ENCODE peak calls at places on chromosomes 12 and 14, in eight cellular contexts. I is NCI-H1092; K is occipital lobe; H is PC-3; V is RWPE1; P is activated CD8-positive, alpha-beta memory T cell treated with anti-CD3 and anti-CD28 coated beads, Interleukin-2, amount 50 U/mL, for 4 hours; Y is hepatic stellate cell; F is fibroblast of the aortic adventitia. S is an unnamed sample.

GRCh38 chr12:9086087-9086486 is 29.6 kb downstream of the A2M start:
- DNase-seq in H (no peak), F (no peak), K (no peak), V (no peak), P (no peak), Y (no peak), I (no peak), S (no peak)

GRCh38 chr14:102986810-102987579 is 64.5 kb downstream of the AMN start:
- DNase-seq in H (peak), Y (no peak), V (peak), K (peak), F (peak), P (no peak), I (no peak), S (no peak)

GRCh38 chr12:83958997-83959396 is 953.6 kb downstream of the SLC6A15 start:
- DNase-seq in P (no peak), K (no peak), I (no peak), Y (no peak), H (peak), F (no peak), V (no peak), S (no peak)

GRCh38 chr12:96056646-96057455 is 21.5 kb upstream of the LTA4H start:
- DNase-seq in I (no peak), H (no peak), F (no peak), K (no peak), V (no peak), P (no peak), Y (no peak), S (no peak)

GRCh38 chr14:51691176-51691575 is 39.5 kb downstream of the FRMD6 start:
- DNase-seq in V (peak), H (peak), Y (no peak), K (no peak), F (peak), I (no peak), P (no peak), S (peak)

GRCh38 chr12:76558684-76559276 is 791 bp downstream of the OSBPL8 start:
- DNase-seq in I (peak), K (peak), V (peak), F (peak), H (peak), P (peak), Y (peak), S (peak)

GRCh38 chr14:24064856-24065255 is 6.5 kb upstream of the CPNE6 start:
- DNase-seq in K (no peak), F (no peak), P (no peak), I (no peak), V (no peak), Y (no peak), H (no peak), S (no peak)

GRCh38 chr14:103141117-103141796 is 18.0 kb downstream of the TNFAIP2 start:
- DNase-seq in Y (peak), I (peak), P (no peak), V (peak), K (no peak), F (peak), H (peak), S (peak)

GRCh38 chr14:89955418-89956293 is at the start of gene TDP1:
- DNase-seq in K (peak), P (peak), V (peak), F (peak), Y (peak), I (peak), H (peak), S (peak)

GRCh38 chr12:131387281-131388163 is 323.4 kb upstream of the SFSWAP start:
- DNase-seq in P (no peak), H (no peak), Y (no peak), F (no peak), I (no peak), K (no peak), V (no peak), S (no peak)

GRCh38 chr14:92982941-92983340 is 60.0 kb downstream of the CHGA start:
- DNase-seq in P (no peak), F (no peak), I (no peak), H (peak), Y (no peak), K (no peak), V (no peak), S (peak)

GRCh38 chr14:58947816-58948440 is 240.5 kb upstream of the DAAM1 start:
- DNase-seq in P (no peak), F (peak), I (peak), K (peak), Y (no peak), V (no peak), H (peak), S (no peak)

GRCh38 chr12:106345739-106346138 is 11.8 kb upstream of the POLR3B start:
- DNase-seq in Y (peak), P (no peak), F (peak), H (peak), K (no peak), V (peak), I (no peak), S (peak)

GRCh38 chr12:15599266-15600037 is 189.7 kb downstream of the EPS8 start:
- DNase-seq in F (peak), H (peak), V (peak), I (no peak), Y (no peak), K (no peak), P (no peak), S (peak)

GRCh38 chr12:38456769-38457168 is 140.2 kb downstream of the ALG10B start:
- DNase-seq in V (peak), I (no peak), F (no peak), H (no peak), Y (no peak), P (no peak), K (no peak), S (no peak)

GRCh38 chr12:99390707-99391106 is 256.8 kb upstream of the GARIN6 start:
- DNase-seq in V (no peak), K (no peak), P (no peak), H (peak), I (no peak), F (no peak), Y (no peak), S (peak)

GRCh38 chr12:122421815-122422737 is at the start of gene CLIP1:
- DNase-seq in P (peak), Y (peak), K (peak), I (no peak), H (peak), F (peak), V (no peak), S (peak)

GRCh38 chr12:110100315-110100970 is 23.7 kb upstream of the IFT81 start:
- DNase-seq in P (peak), I (no peak), Y (peak), V (peak), K (peak), H (peak), F (peak), S (peak)

GRCh38 chr14:101078892-101079221 is 175.3 kb upstream of the RTL1 start:
- DNase-seq in F (no peak), P (no peak), H (no peak), V (no peak), K (no peak), I (no peak), Y (no peak), S (no peak)

GRCh38 chr12:115726691-115727090 is 550.8 kb downstream of the MED13L start:
- DNase-seq in P (no peak), I (no peak), V (no peak), K (no peak), F (no peak), Y (no peak), H (no peak), S (no peak)

GRCh38 chr14:88189040-88189839 is 133.8 kb downstream of the KCNK10 start:
- DNase-seq in I (peak), P (peak), F (peak), K (peak), H (peak), V (peak), Y (peak), S (peak)

GRCh38 chr12:84983289-84983688 is 52.8 kb downstream of the TSPAN19 start:
- DNase-seq in I (no peak), F (no peak), Y (no peak), P (no peak), V (no peak), H (no peak), K (no peak), S (no peak)

GRCh38 chr12:113231275-113232231 is 10.3 kb downstream of the TPCN1 start:
- DNase-seq in F (peak), Y (no peak), I (no peak), P (no peak), K (no peak), H (no peak), V (peak), S (peak)

GRCh38 chr14:104545151-104545931 is 34.2 kb upstream of the C14orf180 start:
- DNase-seq in F (no peak), H (no peak), I (no peak), Y (no peak), P (no peak), V (no peak), K (peak), S (peak)

GRCh38 chr12:126389215-126389841 is 1324.1 kb downstream of the AACS start:
- DNase-seq in F (peak), P (no peak), I (no peak), H (no peak), K (no peak), Y (no peak), V (peak), S (no peak)

GRCh38 chr12:47995976-47996375 is 8.3 kb downstream of the COL2A1 start:
- DNase-seq in Y (no peak), K (no peak), I (peak), F (peak), H (peak), V (no peak), P (no peak), S (peak)

GRCh38 chr12:65164774-65165173 is 4.6 kb upstream of the LEMD3 start:
- DNase-seq in Y (no peak), H (no peak), K (no peak), P (no peak), I (no peak), F (no peak), V (no peak), S (no peak)

GRCh38 chr14:105187116-105187515 is 6.0 kb upstream of the NUDT14 start:
- DNase-seq in Y (no peak), H (peak), I (no peak), F (no peak), K (no peak), V (no peak), P (no peak), S (no peak)

GRCh38 chr12:106086696-106087095 is 52.1 kb downstream of the NUAK1 start:
- DNase-seq in P (no peak), H (no peak), Y (no peak), V (no peak), I (no peak), F (no peak), K (peak), S (no peak)

GRCh38 chr12:56042430-56043203 is 899 bp downstream of the RPS26 start:
- DNase-seq in I (no peak), Y (no peak), V (no peak), K (no peak), F (no peak), H (no peak), P (no peak), S (no peak)

S was measured in GM03348.